ENCODE peak calls at places on chromosomes 11 and 22, in nine cellular contexts. One of them, this sample, is unnamed.

GRCh38 chr11:14538926-14539554 is 18.9 kb upstream of the PSMA1 start:
- DNase-seq in sigmoid colon: no peak
- DNase-seq in lower lobe of right lung: no peak
- DNase-seq in mammary epithelial cell: no peak
- DNase-seq in K562: no peak
- DNase-seq in effector memory CD4-positive, alpha-beta T cell: no peak
- DNase-seq in dorsolateral prefrontal cortex: no peak
- DNase-seq in Caco-2: no peak
- DNase-seq in left lung: no peak
- DNase-seq in this sample: no peak

GRCh38 chr11:62431171-62431895 is 12.5 kb downstream of the SCGB1A1 start:
- DNase-seq in lower lobe of right lung: no peak
- DNase-seq in K562: no peak
- DNase-seq in mammary epithelial cell: no peak
- DNase-seq in Caco-2: no peak
- DNase-seq in left lung: no peak
- DNase-seq in effector memory CD4-positive, alpha-beta T cell: no peak
- DNase-seq in dorsolateral prefrontal cortex: no peak
- DNase-seq in sigmoid colon: no peak
- DNase-seq in this sample: no peak

GRCh38 chr11:94201004-94201465 is 72.4 kb downstream of the PANX1 start:
- DNase-seq in dorsolateral prefrontal cortex: no peak
- DNase-seq in Caco-2: peak; percentile 64
- DNase-seq in lower lobe of right lung: no peak
- DNase-seq in mammary epithelial cell: no peak
- DNase-seq in K562: no peak
- DNase-seq in effector memory CD4-positive, alpha-beta T cell: no peak
- DNase-seq in left lung: no peak
- DNase-seq in sigmoid colon: no peak
- DNase-seq in this sample: no peak

GRCh38 chr11:66317322-66317765 is 500 bp upstream of the CD248 start:
- DNase-seq in left lung: no peak
- DNase-seq in lower lobe of right lung: no peak
- DNase-seq in K562: no peak
- DNase-seq in dorsolateral prefrontal cortex: no peak
- DNase-seq in mammary epithelial cell: no peak
- DNase-seq in Caco-2: no peak
- DNase-seq in sigmoid colon: peak; percentile 85
- DNase-seq in effector memory CD4-positive, alpha-beta T cell: no peak
- DNase-seq in this sample: no peak

GRCh38 chr11:45805305-45806071 is 539 bp downstream of the SLC35C1 start:
- DNase-seq in K562: peak; percentile 41
- DNase-seq in sigmoid colon: peak; percentile 77
- DNase-seq in dorsolateral prefrontal cortex: no peak
- DNase-seq in effector memory CD4-positive, alpha-beta T cell: no peak
- DNase-seq in left lung: peak; percentile 62
- DNase-seq in lower lobe of right lung: peak; percentile 55
- DNase-seq in mammary epithelial cell: peak; percentile 52
- DNase-seq in Caco-2: peak; percentile 89
- DNase-seq in this sample: peak; percentile 54

GRCh38 chr22:37491559-37492427 is 5.6 kb upstream of the MFNG start:
- DNase-seq in dorsolateral prefrontal cortex: no peak
- DNase-seq in left lung: no peak
- DNase-seq in effector memory CD4-positive, alpha-beta T cell: no peak
- DNase-seq in K562: peak; percentile 24
- DNase-seq in mammary epithelial cell: no peak
- DNase-seq in lower lobe of right lung: no peak
- DNase-seq in sigmoid colon: no peak
- DNase-seq in Caco-2: no peak
- DNase-seq in this sample: no peak

GRCh38 chr22:32850591-32851517 is 49.3 kb downstream of the TIMP3 start:
- DNase-seq in Caco-2: no peak
- DNase-seq in left lung: no peak
- DNase-seq in sigmoid colon: peak; percentile 97
- DNase-seq in lower lobe of right lung: no peak
- DNase-seq in dorsolateral prefrontal cortex: no peak
- DNase-seq in K562: no peak
- DNase-seq in effector memory CD4-positive, alpha-beta T cell: no peak
- DNase-seq in mammary epithelial cell: no peak
- DNase-seq in this sample: no peak

GRCh38 chr11:57641011-57641410 is 8.7 kb downstream of the YPEL4 start:
- DNase-seq in dorsolateral prefrontal cortex: peak; percentile 62
- DNase-seq in K562: peak; percentile 34
- DNase-seq in Caco-2: no peak
- DNase-seq in effector memory CD4-positive, alpha-beta T cell: no peak
- DNase-seq in sigmoid colon: peak; percentile 68
- DNase-seq in mammary epithelial cell: no peak
- DNase-seq in lower lobe of right lung: no peak
- DNase-seq in left lung: no peak
- DNase-seq in this sample: no peak

GRCh38 chr11:10751581-10751940 is 515 bp downstream of the CTR9 start:
- DNase-seq in mammary epithelial cell: peak; percentile 14
- DNase-seq in K562: peak; percentile 12
- DNase-seq in effector memory CD4-positive, alpha-beta T cell: no peak
- DNase-seq in dorsolateral prefrontal cortex: no peak
- DNase-seq in lower lobe of right lung: no peak
- DNase-seq in Caco-2: no peak
- DNase-seq in left lung: no peak
- DNase-seq in sigmoid colon: no peak
- DNase-seq in this sample: no peak

GRCh38 chr11:95337175-95337957 is 106.4 kb upstream of the SESN3 start:
- DNase-seq in mammary epithelial cell: peak; percentile 90
- DNase-seq in left lung: peak; percentile 59
- DNase-seq in effector memory CD4-positive, alpha-beta T cell: peak; percentile 5
- DNase-seq in K562: no peak
- DNase-seq in Caco-2: no peak
- DNase-seq in sigmoid colon: peak; percentile 79
- DNase-seq in dorsolateral prefrontal cortex: peak; percentile 60
- DNase-seq in lower lobe of right lung: peak; percentile 68
- DNase-seq in this sample: peak; percentile 97

GRCh38 chr11:131486937-131487336 is 116.5 kb downstream of the NTM start:
- DNase-seq in effector memory CD4-positive, alpha-beta T cell: no peak
- DNase-seq in mammary epithelial cell: no peak
- DNase-seq in dorsolateral prefrontal cortex: no peak
- DNase-seq in lower lobe of right lung: no peak
- DNase-seq in K562: no peak
- DNase-seq in Caco-2: no peak
- DNase-seq in sigmoid colon: peak; percentile 82
- DNase-seq in left lung: no peak
- DNase-seq in this sample: no peak

GRCh38 chr22:25402501-25403283 is 161.8 kb upstream of the GRK3 start:
- DNase-seq in K562: no peak
- DNase-seq in effector memory CD4-positive, alpha-beta T cell: no peak
- DNase-seq in lower lobe of right lung: no peak
- DNase-seq in dorsolateral prefrontal cortex: no peak
- DNase-seq in sigmoid colon: peak; percentile 70
- DNase-seq in left lung: no peak
- DNase-seq in Caco-2: no peak
- DNase-seq in mammary epithelial cell: peak; percentile 34
- DNase-seq in this sample: no peak

GRCh38 chr11:78030429-78031325 is 7.6 kb upstream of the KCTD14 start:
- DNase-seq in sigmoid colon: peak; percentile 77
- DNase-seq in mammary epithelial cell: peak; percentile 40
- DNase-seq in effector memory CD4-positive, alpha-beta T cell: no peak
- DNase-seq in dorsolateral prefrontal cortex: peak; percentile 91
- DNase-seq in lower lobe of right lung: peak; percentile 79
- DNase-seq in left lung: peak; percentile 72
- DNase-seq in Caco-2: no peak
- DNase-seq in K562: no peak
- DNase-seq in this sample: no peak

GRCh38 chr11:108199446-108200321 is 22.8 kb downstream of the NPAT start:
- DNase-seq in mammary epithelial cell: peak; percentile 97
- DNase-seq in left lung: peak; percentile 57
- DNase-seq in lower lobe of right lung: peak; percentile 69
- DNase-seq in sigmoid colon: no peak
- DNase-seq in effector memory CD4-positive, alpha-beta T cell: peak; percentile 7
- DNase-seq in K562: peak; percentile 45
- DNase-seq in Caco-2: no peak
- DNase-seq in dorsolateral prefrontal cortex: no peak
- DNase-seq in this sample: no peak

GRCh38 chr11:70100791-70101190 is 22.7 kb downstream of the ANO1 start:
- DNase-seq in K562: no peak
- DNase-seq in dorsolateral prefrontal cortex: no peak
- DNase-seq in effector memory CD4-positive, alpha-beta T cell: no peak
- DNase-seq in lower lobe of right lung: no peak
- DNase-seq in mammary epithelial cell: no peak
- DNase-seq in left lung: no peak
- DNase-seq in Caco-2: no peak
- DNase-seq in sigmoid colon: no peak
- DNase-seq in this sample: no peak

GRCh38 chr11:94132152-94132558 is 3.5 kb downstream of the PANX1 start:
- DNase-seq in K562: no peak
- DNase-seq in lower lobe of right lung: no peak
- DNase-seq in left lung: no peak
- DNase-seq in Caco-2: no peak
- DNase-seq in dorsolateral prefrontal cortex: no peak
- DNase-seq in mammary epithelial cell: peak; percentile 92
- DNase-seq in sigmoid colon: no peak
- DNase-seq in effector memory CD4-positive, alpha-beta T cell: no peak
- DNase-seq in this sample: no peak

GRCh38 chr11:126474888-126475626 is 119.6 kb downstream of the ST3GAL4 start:
- DNase-seq in Caco-2: no peak
- DNase-seq in mammary epithelial cell: no peak
- DNase-seq in dorsolateral prefrontal cortex: no peak
- DNase-seq in effector memory CD4-positive, alpha-beta T cell: no peak
- DNase-seq in K562: no peak
- DNase-seq in left lung: no peak
- DNase-seq in sigmoid colon: no peak
- DNase-seq in lower lobe of right lung: no peak
- DNase-seq in this sample: no peak

GRCh38 chr22:48247829-48248228 is 1485.4 kb downstream of the TBC1D22A start:
- DNase-seq in mammary epithelial cell: no peak
- DNase-seq in lower lobe of right lung: no peak
- DNase-seq in left lung: no peak
- DNase-seq in sigmoid colon: peak; percentile 19
- DNase-seq in dorsolateral prefrontal cortex: no peak
- DNase-seq in K562: no peak
- DNase-seq in Caco-2: no peak
- DNase-seq in effector memory CD4-positive, alpha-beta T cell: no peak
- DNase-seq in this sample: no peak

GRCh38 chr11:1074244-1075221 is at the start of gene MUC2:
- DNase-seq in dorsolateral prefrontal cortex: peak; percentile 35
- DNase-seq in effector memory CD4-positive, alpha-beta T cell: no peak
- DNase-seq in sigmoid colon: peak; percentile 64
- DNase-seq in K562: no peak
- DNase-seq in lower lobe of right lung: peak; percentile 44
- DNase-seq in mammary epithelial cell: no peak
- DNase-seq in Caco-2: peak; percentile 43
- DNase-seq in left lung: peak; percentile 27
- DNase-seq in this sample: peak; percentile 8

GRCh38 chr11:15565846-15566245 is 451.1 kb downstream of the INSC start:
- DNase-seq in lower lobe of right lung: no peak
- DNase-seq in sigmoid colon: no peak
- DNase-seq in K562: no peak
- DNase-seq in Caco-2: no peak
- DNase-seq in mammary epithelial cell: no peak
- DNase-seq in dorsolateral prefrontal cortex: no peak
- DNase-seq in effector memory CD4-positive, alpha-beta T cell: no peak
- DNase-seq in left lung: no peak
- DNase-seq in this sample: no peak

GRCh38 chr22:20976291-20976877 is 5.7 kb upstream of the LZTR1 start:
- DNase-seq in effector memory CD4-positive, alpha-beta T cell: no peak
- DNase-seq in sigmoid colon: no peak
- DNase-seq in lower lobe of right lung: no peak
- DNase-seq in Caco-2: no peak
- DNase-seq in mammary epithelial cell: no peak
- DNase-seq in dorsolateral prefrontal cortex: no peak
- DNase-seq in left lung: no peak
- DNase-seq in K562: no peak
- DNase-seq in this sample: no peak

GRCh38 chr11:20048707-20049106 is 111.6 kb downstream of the DBX1 start:
- DNase-seq in sigmoid colon: no peak
- DNase-seq in left lung: no peak
- DNase-seq in lower lobe of right lung: no peak
- DNase-seq in K562: no peak
- DNase-seq in effector memory CD4-positive, alpha-beta T cell: no peak
- DNase-seq in Caco-2: no peak
- DNase-seq in dorsolateral prefrontal cortex: no peak
- DNase-seq in mammary epithelial cell: no peak
- DNase-seq in this sample: no peak

GRCh38 chr22:39350803-39351688 is 1.3 kb downstream of the SYNGR1 start:
- DNase-seq in left lung: no peak
- DNase-seq in lower lobe of right lung: no peak
- DNase-seq in Caco-2: no peak
- DNase-seq in K562: no peak
- DNase-seq in sigmoid colon: no peak
- DNase-seq in effector memory CD4-positive, alpha-beta T cell: no peak
- DNase-seq in dorsolateral prefrontal cortex: no peak
- DNase-seq in mammary epithelial cell: no peak
- DNase-seq in this sample: no peak
- H3K4me3 ChIP-seq in left lung: no peak overlapping the region
- H3K4me3 ChIP-seq in lower lobe of right lung: peak overlapping the region; percentile 66
- H3K4me3 ChIP-seq in Caco-2: peak overlapping the region; percentile 85
- H3K4me3 ChIP-seq in K562: peak overlapping the region; percentile 51
- H3K4me3 ChIP-seq in sigmoid colon: peak overlapping the region; percentile 91
- H3K4me3 ChIP-seq in effector memory CD4-positive, alpha-beta T cell: peak overlapping the region; percentile 28
- H3K4me3 ChIP-seq in dorsolateral prefrontal cortex: peak overlapping the region; percentile 80
- H3K4me3 ChIP-seq in mammary epithelial cell: no peak overlapping the region
- H3K4me3 ChIP-seq in this sample: peak overlapping the region; percentile 89

DNA sequence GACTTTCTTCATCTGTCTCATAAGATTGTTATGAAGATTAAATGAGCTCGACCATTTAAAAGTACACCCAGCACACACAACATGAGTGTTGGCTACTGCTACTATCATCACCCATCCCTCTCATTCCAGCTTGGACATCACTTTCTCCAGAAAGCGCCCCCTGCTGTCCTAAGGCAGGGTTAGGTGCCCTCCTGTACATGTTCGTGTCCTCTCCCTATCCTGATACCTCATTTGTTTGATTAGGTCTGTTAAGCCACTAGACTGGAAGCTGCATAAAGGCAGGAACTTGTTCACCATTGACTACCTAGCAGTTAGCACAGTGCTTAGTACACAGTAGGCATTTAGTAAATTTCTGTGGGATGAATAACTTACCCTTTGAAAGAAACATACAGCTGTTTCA is 85.5 kb downstream of the ENTHD1 start:
- DNase-seq in Caco-2: no peak
- DNase-seq in left lung: no peak
- DNase-seq in sigmoid colon: no peak
- DNase-seq in mammary epithelial cell: no peak
- DNase-seq in lower lobe of right lung: no peak
- DNase-seq in K562: peak; percentile 20
- DNase-seq in effector memory CD4-positive, alpha-beta T cell: peak; percentile 11
- DNase-seq in dorsolateral prefrontal cortex: no peak
- DNase-seq in this sample: peak; percentile 41
- H3K27me3 ChIP-seq in Caco-2: no peaks in the 10 kb centered on the region
- H3K27me3 ChIP-seq in left lung: no peaks in the 10 kb centered on the region
- H3K27me3 ChIP-seq in sigmoid colon: peaks cover 41% of the 10 kb centered on the region
- H3K27me3 ChIP-seq in mammary epithelial cell: no peaks in the 10 kb centered on the region
- H3K27me3 ChIP-seq in lower lobe of right lung: peaks cover 28% of the 10 kb centered on the region
- H3K27me3 ChIP-seq in K562: no peaks in the 10 kb centered on the region
- H3K27me3 ChIP-seq in effector memory CD4-positive, alpha-beta T cell: no peaks in the 10 kb centered on the region
- H3K27me3 ChIP-seq in dorsolateral prefrontal cortex: peaks cover 27% of the 10 kb centered on the region
- H3K27me3 ChIP-seq in this sample: no peaks in the 10 kb centered on the region

GRCh38 chr11:65053826-65054503 is 4.4 kb downstream of the NAALADL1 start:
- DNase-seq in effector memory CD4-positive, alpha-beta T cell: no peak
- DNase-seq in mammary epithelial cell: no peak
- DNase-seq in Caco-2: no peak
- DNase-seq in dorsolateral prefrontal cortex: no peak
- DNase-seq in lower lobe of right lung: no peak
- DNase-seq in K562: no peak
- DNase-seq in left lung: no peak
- DNase-seq in sigmoid colon: no peak
- DNase-seq in this sample: no peak
- H3K4me3 ChIP-seq in effector memory CD4-positive, alpha-beta T cell: no peak overlapping the region
- H3K4me3 ChIP-seq in mammary epithelial cell: no peak overlapping the region
- H3K4me3 ChIP-seq in Caco-2: no peak overlapping the region
- H3K4me3 ChIP-seq in dorsolateral prefrontal cortex: no peak overlapping the region
- H3K4me3 ChIP-seq in lower lobe of right lung: no peak overlapping the region
- H3K4me3 ChIP-seq in K562: no peak overlapping the region
- H3K4me3 ChIP-seq in left lung: no peak overlapping the region
- H3K4me3 ChIP-seq in sigmoid colon: no peak overlapping the region
- H3K4me3 ChIP-seq in this sample: no peak overlapping the region

GRCh38 chr11:44310456-44311272 is 725 bp upstream of the ALX4 start:
- DNase-seq in lower lobe of right lung: no peak
- DNase-seq in dorsolateral prefrontal cortex: no peak
- DNase-seq in effector memory CD4-positive, alpha-beta T cell: no peak
- DNase-seq in mammary epithelial cell: no peak
- DNase-seq in Caco-2: no peak
- DNase-seq in left lung: no peak
- DNase-seq in sigmoid colon: no peak
- DNase-seq in K562: no peak
- DNase-seq in this sample: no peak
- H3K27me3 ChIP-seq in lower lobe of right lung: peaks cover 98% of the 10 kb centered on the region
- H3K27me3 ChIP-seq in dorsolateral prefrontal cortex: peaks cover 98% of the 10 kb centered on the region
- H3K27me3 ChIP-seq in effector memory CD4-positive, alpha-beta T cell: peaks cover 56% of the 10 kb centered on the region
- H3K27me3 ChIP-seq in mammary epithelial cell: peaks cover 26% of the 10 kb centered on the region
- H3K27me3 ChIP-seq in Caco-2: no peaks in the 10 kb centered on the region
- H3K27me3 ChIP-seq in left lung: peaks cover 98% of the 10 kb centered on the region
- H3K27me3 ChIP-seq in sigmoid colon: peaks cover 100% of the 10 kb centered on the region
- H3K27me3 ChIP-seq in K562: peaks cover 32% of the 10 kb centered on the region
- H3K27me3 ChIP-seq in this sample: peaks cover 96% of the 10 kb centered on the region

This sample was measured in WERI-Rb-1.